ENCODE peak calls at places on chromosomes 3 and 15, in five cellular contexts. O is small intestine; B is CD4-positive, alpha-beta T cell; Z is heart right ventricle; G is amniotic epithelial cell. F is an unnamed sample.

GRCh38 chr3:78701537-78701936 is 1066.3 kb downstream of the ROBO1 start:
- DNase-seq in Z (no peak), O (no peak), G (peak; percentile 12), B (no peak), F (no peak)

GRCh38 chr15:80309769-80310384 is 57.9 kb upstream of the CTXND1 start:
- DNase-seq in Z (no peak), O (peak; percentile 10), G (peak; percentile 36), B (no peak), F (no peak)

GRCh38 chr3:30612422-30613134 is 6.2 kb downstream of the TGFBR2 start:
- DNase-seq in O (no peak), Z (no peak), G (no peak), B (no peak), F (no peak)

GRCh38 chr15:80636675-80637074 is 58.4 kb upstream of the ABHD17C start:
- DNase-seq in B (no peak), O (peak; percentile 37), G (no peak), Z (no peak), F (no peak)

GRCh38 chr15:62932436-62932835 is 110.1 kb upstream of the TPM1 start:
- DNase-seq in B (no peak), Z (no peak), G (peak; percentile 68), O (no peak), F (no peak)

GRCh38 chr15:70234256-70234965 is 136.7 kb upstream of the TLE3 start:
- DNase-seq in G (peak; percentile 70), Z (no peak), B (no peak), O (no peak), F (no peak)

GRCh38 chr3:168990111-168990510 is 673.4 kb downstream of the MECOM start:
- DNase-seq in O (no peak), G (peak; percentile 1), Z (no peak), B (no peak), F (no peak)

GRCh38 chr3:129343643-129344360 is 65.1 kb downstream of the HMCES start:
- DNase-seq in B (peak; percentile 10), O (peak; percentile 18), Z (peak; percentile 56), G (peak; percentile 21), F (no peak)

GRCh38 chr15:74244818-74245341 is 8.8 kb downstream of the CCDC33 start:
- DNase-seq in G (no peak), B (no peak), Z (no peak), O (no peak), F (no peak)

GRCh38 chr3:163936557-163936956 is 1141.7 kb downstream of the SI start:
- DNase-seq in O (no peak), Z (no peak), B (no peak), G (no peak), F (no peak)

GRCh38 chr3:37967252-37967881 is 23.2 kb upstream of the VILL start:
- DNase-seq in O (peak; percentile 76), B (peak; percentile 52), Z (peak; percentile 63), G (peak; percentile 58), F (peak; percentile 70)

GRCh38 chr3:105956311-105956710 is 87.5 kb upstream of the CBLB start:
- DNase-seq in G (peak; percentile 27), B (no peak), O (no peak), Z (no peak), F (no peak)

GRCh38 chr3:139514741-139515140 is 24.8 kb downstream of the RBP1 start:
- DNase-seq in G (no peak), B (no peak), Z (no peak), O (no peak), F (no peak)

GRCh38 chr15:64224508-64224907 is 61.7 kb upstream of the PPIB start:
- DNase-seq in B (no peak), G (peak; percentile 84), Z (no peak), O (peak; percentile 47), F (no peak)

GRCh38 chr3:172153335-172153861 is 114.0 kb downstream of the FNDC3B start:
- DNase-seq in B (peak; percentile 24), Z (peak; percentile 79), O (peak; percentile 84), G (peak; percentile 96), F (peak; percentile 86)

GRCh38 chr3:39255503-39256325 is 24.1 kb downstream of the CX3CR1 start:
- DNase-seq in Z (no peak), G (no peak), O (no peak), B (no peak), F (peak; percentile 38)

GRCh38 chr15:39429898-39430357 is 151.0 kb upstream of the THBS1 start:
- DNase-seq in O (peak; percentile 83), B (no peak), Z (no peak), G (peak; percentile 98), F (no peak)

GRCh38 chr3:127009531-127009930 is 26.6 kb downstream of the PLXNA1 start:
- DNase-seq in O (no peak), G (no peak), B (no peak), Z (no peak), F (no peak)

GRCh38 chr3:160756907-160757623 is 1.0 kb downstream of the PPM1L start:
- DNase-seq in O (peak; percentile 5), Z (peak; percentile 41), B (no peak), G (no peak), F (no peak)

GRCh38 chr3:51378075-51378474 is 7.0 kb upstream of the MANF start:
- DNase-seq in G (no peak), O (no peak), Z (no peak), B (no peak), F (no peak)

GRCh38 chr3:120284702-120285507 is at the start of gene GPR156:
- DNase-seq in B (no peak), O (no peak), G (no peak), Z (no peak), F (no peak)

F was measured in lung.